ENCODE peak calls at places on chromosomes 3 and 15, in four cellular contexts. H is NT2/D1, I is suprapubic skin, Q is heart left ventricle. E is an unnamed sample.

GRCh38 chr3:148366743-148367410 is 330.8 kb upstream of the AGTR1 start:
- DNase-seq in H (no peak), Q (no peak), I (no peak), E (no peak)

GRCh38 chr3:167843886-167844285 is 108.4 kb downstream of the SERPINI1 start:
- DNase-seq in I (no peak), H (no peak), Q (no peak), E (no peak)

GRCh38 chr15:37837276-37837675 is 97.2 kb upstream of the TMCO5A start:
- DNase-seq in Q (no peak), H (no peak), I (no peak), E (peak)

GRCh38 chr15:48358229-48358641 is 27.0 kb downstream of the DUT start:
- DNase-seq in H (no peak), Q (no peak), I (no peak), E (no peak)

GRCh38 chr15:52745326-52746161 is 44.6 kb downstream of the ONECUT1 start:
- DNase-seq in H (peak), I (no peak), Q (no peak), E (no peak)

GRCh38 chr3:61583890-61584289 is 22.5 kb downstream of the PTPRG start:
- DNase-seq in H (no peak), Q (no peak), I (no peak), E (no peak)

GRCh38 chr3:52333869-52334557 is 17.9 kb downstream of the DNAH1 start:
- DNase-seq in I (no peak), Q (no peak), H (no peak), E (no peak)

GRCh38 chr3:46864051-46864881 is 1.0 kb upstream of the MYL3 start:
- DNase-seq in I (peak), H (no peak), Q (peak), E (no peak)

GRCh38 chr3:100103558-100104441 is 10.5 kb downstream of the FILIP1L start:
- DNase-seq in Q (no peak), H (no peak), I (no peak), E (peak)

GRCh38 chr3:15443826-15444524 is 16.6 kb downstream of the EAF1 start:
- DNase-seq in Q (no peak), H (no peak), I (peak), E (no peak)

GRCh38 chr3:182028081-182028480 is 316.4 kb downstream of the SOX2 start:
- DNase-seq in I (no peak), Q (no peak), H (no peak), E (no peak)

GRCh38 chr3:71308836-71309235 is 274.7 kb downstream of the FOXP1 start:
- DNase-seq in I (no peak), Q (no peak), H (no peak), E (no peak)

GRCh38 chr15:51939216-51939615 is 32.4 kb downstream of the LEO1 start:
- DNase-seq in I (no peak), H (no peak), Q (no peak), E (no peak)

GRCh38 chr3:138389841-138390581 is 41.6 kb downstream of the MRAS start:
- DNase-seq in H (no peak), Q (peak), I (peak), E (peak)

GRCh38 chr3:49899815-49900214 is 3.9 kb downstream of the MST1R start:
- DNase-seq in I (no peak), Q (no peak), H (no peak), E (no peak)

GRCh38 chr3:9179826-9180763 is 69.4 kb downstream of the SRGAP3 start:
- DNase-seq in H (no peak), Q (no peak), I (no peak), E (no peak)

GRCh38 chr15:79593119-79593869 is 161.2 kb downstream of the MINAR1 start:
- DNase-seq in Q (no peak), H (no peak), I (no peak), E (peak)

GRCh38 chr3:11371758-11372157 is 99.6 kb downstream of the ATG7 start:
- DNase-seq in I (no peak), Q (no peak), H (no peak), E (no peak)

GRCh38 chr15:68195336-68196112 is 9.6 kb downstream of the CALML4 start:
- DNase-seq in H (no peak), Q (no peak), I (no peak), E (no peak)

GRCh38 chr3:9884555-9885165 is 4.6 kb upstream of the CIDEC start:
- DNase-seq in H (no peak), I (no peak), Q (no peak), E (peak)

GRCh38 chr3:175386630-175387029 is 527.5 kb downstream of the NAALADL2 start:
- DNase-seq in Q (no peak), I (no peak), H (no peak), E (peak)

GRCh38 chr3:172626241-172626640 is 84.6 kb downstream of the NCEH1 start:
- DNase-seq in I (no peak), Q (no peak), H (no peak), E (no peak)

GRCh38 chr3:156611870-156612494 is 57.1 kb upstream of the SSR3 start:
- DNase-seq in I (no peak), H (no peak), Q (no peak), E (no peak)

GRCh38 chr15:77907824-77908751 is 169.4 kb downstream of the TBC1D2B start:
- DNase-seq in H (peak), I (peak), Q (peak), E (no peak)

GRCh38 chr15:56667517-56667916 is 65.8 kb downstream of the ZNF280D start:
- DNase-seq in Q (no peak), I (no peak), H (no peak), E (no peak)

GRCh38 chr15:70190296-70190695 is 92.6 kb upstream of the TLE3 start:
- DNase-seq in H (no peak), Q (no peak), I (no peak), E (no peak)

GRCh38 chr3:191568206-191568605 is 107.2 kb downstream of the PYDC2 start:
- DNase-seq in I (no peak), Q (no peak), H (no peak), E (no peak)

GRCh38 chr15:79068790-79069189 is 21.8 kb downstream of the RASGRF1 start:
- DNase-seq in Q (peak), I (no peak), H (no peak), E (no peak)

GRCh38 chr15:57251308-57251707 is 125.0 kb upstream of the CGNL1 start:
- DNase-seq in H (no peak), I (no peak), Q (no peak), E (peak)

GRCh38 chr3:188361888-188362287 is 207.9 kb downstream of the LPP start:
- DNase-seq in Q (no peak), I (no peak), H (no peak), E (no peak)

GRCh38 chr3:64932666-64933342 is 245.0 kb upstream of the ADAMTS9 start:
- DNase-seq in H (no peak), Q (no peak), I (no peak), E (no peak)
- H3K4me3 ChIP-seq in H (no peak), Q (no peak), I (no peak), E (no peak)

GRCh38 chr3:127859706-127860105 is 37.4 kb upstream of the MGLL start:
- DNase-seq in Q (no peak), H (no peak), I (no peak), E (no peak)
- H3K4me3 ChIP-seq in Q (no peak), H (no peak), I (no peak), E (no peak)

DNA sequence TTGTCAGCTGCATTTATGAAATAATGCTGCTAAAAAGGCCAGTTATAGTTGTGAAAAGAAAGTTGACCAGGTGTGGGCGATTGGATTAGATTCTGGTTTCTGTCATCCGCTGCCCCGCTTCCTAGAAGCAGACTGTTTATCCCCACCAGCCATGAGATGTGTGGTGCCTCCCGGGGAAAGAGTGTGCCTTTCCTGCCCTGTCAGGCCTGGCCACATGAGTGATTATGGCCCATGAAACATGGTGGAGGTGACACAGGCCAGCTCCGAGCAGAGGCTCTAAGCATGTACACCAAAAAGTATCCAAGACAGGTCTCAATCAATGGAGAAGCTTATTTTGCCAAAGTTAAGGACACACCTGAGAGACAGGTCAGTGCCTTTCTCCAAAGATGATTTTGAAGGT is 85.4 kb upstream of the ABHD2 start:
- DNase-seq in I (peak), Q (no peak), H (no peak), E (no peak)
- H3K4me3 ChIP-seq in I (no peak), Q (no peak), H (no peak), E (no peak)

GRCh38 chr3:25151497-25151896 is 276.6 kb upstream of the RARB start:
- DNase-seq in Q (no peak), I (no peak), H (no peak), E (no peak)
- H3K4me3 ChIP-seq in Q (peak), I (peak), H (no peak), E (no peak)

GRCh38 chr3:36774072-36774471 is 9.7 kb upstream of the DCLK3 start:
- DNase-seq in Q (no peak), H (no peak), I (no peak), E (no peak)
- H3K4me3 ChIP-seq in Q (no peak), H (no peak), I (no peak), E (no peak)

GRCh38 chr3:141986548-141987107 is 110.2 kb downstream of the ATP1B3 start:
- DNase-seq in I (no peak), H (no peak), Q (no peak), E (no peak)
- H3K4me3 ChIP-seq in I (no peak), H (no peak), Q (no peak), E (no peak)

DNA sequence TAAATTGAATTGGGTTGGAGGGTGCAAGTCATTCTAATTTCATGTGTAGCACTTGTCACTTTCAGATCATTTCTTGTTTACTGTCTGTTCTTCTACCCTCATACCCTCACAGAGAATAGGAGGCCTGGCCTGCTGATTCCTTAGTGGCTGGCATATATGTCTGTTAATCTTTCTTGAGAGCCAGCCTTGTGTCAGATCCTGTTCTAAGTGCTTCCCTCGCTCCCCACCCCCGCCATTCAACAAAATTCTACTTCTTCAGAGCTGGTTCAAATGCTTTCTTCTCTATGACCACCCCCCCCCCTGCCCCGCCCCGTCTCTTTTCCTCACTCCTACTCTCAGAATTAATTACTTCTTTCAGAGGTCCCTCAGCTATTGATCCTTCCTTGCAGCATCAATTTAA is 1.5 kb upstream of the U2SURP start:
- DNase-seq in H (no peak), I (no peak), Q (no peak), E (no peak)
- H3K4me3 ChIP-seq in H (peak), I (peak), Q (peak), E (peak)